ENCODE peak calls at places on chromosomes 16 and 17, in nine cellular contexts. T is heart left ventricle; Q is breast epithelium; I is CD8-positive, alpha-beta T cell; J is endodermal cell; M is stomach; G is DND-41; U is right lobe of liver; B is lung. O is an unnamed sample. For H3K4me1, the result is how much of the 10 kb centered on the place peaks cover.

GRCh38 chr16:4116328-4117249 is at the start of gene ADCY9:
- DNase-seq in T (peak), Q (no peak), I (peak), J (peak), M (peak), G (no peak), U (peak), B (peak), O (peak)

GRCh38 chr17:72702136-72702735 is 390.3 kb downstream of the SLC39A11 start:
- DNase-seq in T (no peak), Q (no peak), I (no peak), J (no peak), M (no peak), G (no peak), U (no peak), B (no peak), O (no peak)

GRCh38 chr17:29115906-29116651 is 64.1 kb downstream of the MYO18A start:
- DNase-seq in T (no peak), Q (no peak), I (peak), J (peak), M (no peak), G (peak), U (no peak), B (peak), O (peak)

GRCh38 chr16:51039638-51040331 is 111.3 kb downstream of the SALL1 start:
- DNase-seq in T (no peak), Q (no peak), I (no peak), J (peak), M (no peak), G (no peak), U (no peak), B (no peak), O (no peak)

GRCh38 chr16:68356249-68356918 is 45.6 kb downstream of the PRMT7 start:
- DNase-seq in T (no peak), Q (no peak), I (peak), J (no peak), M (no peak), G (peak), U (no peak), B (no peak), O (peak)

GRCh38 chr17:16483021-16483645 is 8.9 kb downstream of the LRRC75A start:
- DNase-seq in T (no peak), Q (no peak), I (no peak), J (peak), M (no peak), G (no peak), U (no peak), B (no peak), O (no peak)

GRCh38 chr16:71368958-71369357 is 10.4 kb downstream of the CALB2 start:
- DNase-seq in T (no peak), Q (no peak), I (no peak), J (peak), M (no peak), G (no peak), U (no peak), B (no peak), O (no peak)

GRCh38 chr17:7967751-7968150 is 34.7 kb upstream of the GUCY2D start:
- DNase-seq in T (no peak), Q (no peak), I (no peak), J (no peak), M (no peak), G (no peak), U (no peak), B (no peak), O (no peak)

GRCh38 chr17:41692722-41693521 is 4.2 kb downstream of the EIF1 start:
- DNase-seq in T (no peak), Q (no peak), I (no peak), J (peak), M (no peak), G (no peak), U (no peak), B (no peak), O (no peak)

GRCh38 chr16:56848056-56848936 is 16.7 kb upstream of the SLC12A3 start:
- DNase-seq in T (no peak), Q (no peak), I (no peak), J (no peak), M (no peak), G (no peak), U (no peak), B (no peak), O (no peak)

GRCh38 chr16:81608515-81609209 is 164.1 kb downstream of the CMIP start:
- DNase-seq in T (peak), Q (no peak), I (no peak), J (no peak), M (no peak), G (no peak), U (no peak), B (no peak), O (no peak)

GRCh38 chr17:54194268-54194667 is 371.5 kb downstream of the KIF2B start:
- DNase-seq in T (no peak), Q (no peak), I (no peak), J (no peak), M (no peak), G (no peak), U (no peak), B (no peak), O (no peak)

GRCh38 chr16:48538746-48539484 is 71.1 kb downstream of the N4BP1 start:
- DNase-seq in T (no peak), Q (no peak), I (no peak), J (peak), M (no peak), G (no peak), U (no peak), B (no peak), O (no peak)

GRCh38 chr16:12314786-12315185 is 338.3 kb downstream of the SNX29 start:
- DNase-seq in T (no peak), Q (no peak), I (no peak), J (no peak), M (no peak), G (no peak), U (no peak), B (no peak), O (no peak)

GRCh38 chr17:6749519-6749918 is 6.3 kb upstream of the XAF1 start:
- DNase-seq in T (no peak), Q (no peak), I (no peak), J (no peak), M (no peak), G (peak), U (no peak), B (no peak), O (no peak)

DNA sequence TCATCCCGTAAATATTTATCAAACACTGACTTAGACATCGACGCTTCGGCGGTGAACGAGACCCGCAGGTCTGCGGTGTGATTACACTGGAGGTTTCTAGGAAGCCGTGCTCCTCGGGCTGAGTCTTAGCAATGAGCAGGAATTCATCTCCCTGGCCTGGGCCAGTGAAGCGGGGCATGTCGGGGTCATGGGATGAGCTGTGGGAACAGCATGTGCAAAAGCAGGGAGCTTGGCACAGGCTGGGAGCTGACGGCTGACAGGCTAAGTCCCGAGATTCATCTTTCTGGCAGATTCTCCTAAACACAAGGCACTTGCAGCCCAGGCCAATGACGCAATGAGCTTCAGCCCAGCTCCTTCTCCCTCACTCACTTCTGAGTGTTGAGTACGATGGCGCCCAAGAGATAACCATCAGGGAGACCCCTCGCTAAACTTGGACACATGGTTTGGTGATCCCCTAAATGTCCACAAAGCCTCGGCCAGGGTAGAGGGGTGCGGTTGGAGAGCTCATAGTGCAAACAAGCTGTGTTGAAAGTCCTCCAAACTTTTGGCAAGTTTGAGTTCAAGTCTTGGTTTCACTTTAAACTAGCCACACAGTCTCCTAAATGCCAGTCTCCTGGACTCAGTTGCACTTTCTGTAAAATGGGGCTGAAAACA is 12.8 kb downstream of the CRISPLD2 start:
- DNase-seq in T (peak), Q (peak), I (no peak), J (no peak), M (peak), G (no peak), U (peak), B (peak), O (no peak)
- H3K4me3 ChIP-seq in T (no peak), Q (no peak), I (no peak), J (no peak), M (peak), G (no peak), U (no peak), B (no peak), O (no peak)

DNA sequence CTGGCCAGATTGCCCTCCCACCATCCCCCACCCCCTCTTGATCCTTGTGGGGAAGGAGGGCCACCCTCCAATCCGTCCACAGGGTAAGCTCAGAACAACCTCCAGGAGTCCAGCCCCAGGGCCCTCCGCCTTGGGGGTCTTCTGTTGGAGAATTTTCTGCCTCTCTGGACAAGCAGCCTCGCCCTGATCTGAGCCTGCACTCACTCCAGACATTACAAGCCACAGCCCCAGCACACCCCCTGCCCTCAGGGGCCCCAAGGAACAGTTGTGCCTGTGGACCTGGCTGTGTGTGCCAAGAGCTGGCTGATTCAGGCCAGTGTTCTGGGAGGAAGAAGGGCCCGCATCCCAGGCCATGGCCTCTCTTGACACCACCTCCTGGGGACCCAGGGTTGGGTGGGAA is 466 bp upstream of the ARHGAP27 start:
- DNase-seq in T (no peak), Q (no peak), I (no peak), J (peak), M (no peak), G (no peak), U (no peak), B (no peak), O (no peak)
- H3K27ac ChIP-seq in T (peak), Q (peak), I (no peak), J (no peak), M (peak), G (no peak), U (no peak), B (peak), O (peak)

GRCh38 chr17:75511610-75512575 is 3.4 kb downstream of the CASKIN2 start:
- DNase-seq in T (peak), Q (no peak), I (no peak), J (no peak), M (peak), G (no peak), U (peak), B (peak), O (no peak)

GRCh38 chr17:75511270-75511609 is 4.1 kb downstream of the CASKIN2 start:
- DNase-seq in T (no peak), Q (no peak), I (no peak), J (no peak), M (no peak), G (no peak), U (no peak), B (no peak), O (no peak)

GRCh38 chr17:75513667-75514052 is 1.7 kb downstream of the CASKIN2 start:
- DNase-seq in T (no peak), Q (no peak), I (no peak), J (no peak), M (no peak), G (no peak), U (peak), B (no peak), O (no peak)

GRCh38 chr17:75514299-75515228 is 773 bp downstream of the CASKIN2 start:
- DNase-seq in T (peak), Q (peak), I (no peak), J (peak), M (no peak), G (peak), U (peak), B (peak), O (no peak)

GRCh38 chr17:75512946-75513666 is 2.2 kb downstream of the CASKIN2 start:
- DNase-seq in T (no peak), Q (no peak), I (no peak), J (no peak), M (no peak), G (no peak), U (no peak), B (no peak), O (no peak)
- H3K4me1 ChIP-seq in T (half or more), Q (under half), I (under half), J (under half), M (half or more), G (under half), U (under half), B (under half), O (under half)

GRCh38 chr16:19542138-19542821 is 13.2 kb upstream of the VPS35L start:
- DNase-seq in T (no peak), Q (no peak), I (no peak), J (no peak), M (no peak), G (no peak), U (peak), B (no peak), O (no peak)

GRCh38 chr16:19540241-19540970 is 15.1 kb upstream of the VPS35L start:
- DNase-seq in T (no peak), Q (no peak), I (no peak), J (no peak), M (no peak), G (no peak), U (no peak), B (no peak), O (no peak)
- H3K4me3 ChIP-seq in T (no peak), Q (no peak), I (no peak), J (no peak), M (no peak), G (no peak), U (no peak), B (no peak), O (no peak)

O was measured in naive thymus-derived CD4-positive, alpha-beta T cell.